ENCODE peak calls at places on chromosomes 4 and X, in eight cellular contexts. K is GM12891; A is mammary epithelial cell; F is RCC 7860; B is GM10248; L is endothelial cell; P is CD8-positive, alpha-beta T cell; H is fibroblast of lung. Z is an unnamed sample.

GRCh38 chrX:24702362-24703184 is 8.9 kb downstream of the POLA1 start:
- DNase-seq in K (no peak), A (no peak), F (no peak), B (peak; percentile 44), L (no peak), P (no peak), H (no peak), Z (no peak)

GRCh38 chr4:104394409-104394813 is 100.3 kb downstream of the CXXC4 start:
- DNase-seq in K (no peak), A (no peak), F (no peak), B (no peak), L (no peak), P (no peak), H (no peak), Z (peak; percentile 61)

GRCh38 chrX:16708016-16708415 is 4.5 kb downstream of the CTPS2 start:
- DNase-seq in K (no peak), A (no peak), F (no peak), B (no peak), L (no peak), P (no peak), H (no peak), Z (no peak)

GRCh38 chr4:124334119-124334518 is 378.4 kb downstream of the ANKRD50 start:
- DNase-seq in K (no peak), A (peak; percentile 81), F (peak; percentile 44), B (no peak), L (peak; percentile 44), P (no peak), H (peak; percentile 94), Z (peak; percentile 37)

GRCh38 chr4:170339522-170339921 is 249.8 kb upstream of the AADAT start:
- DNase-seq in K (no peak), A (peak; percentile 34), F (peak; percentile 35), B (no peak), L (no peak), P (no peak), H (no peak), Z (no peak)

GRCh38 chrX:129188223-129188622 is 335.1 kb downstream of the SMARCA1 start:
- DNase-seq in K (no peak), A (no peak), F (no peak), B (no peak), L (no peak), P (no peak), H (no peak), Z (no peak)

GRCh38 chrX:13855689-13856425 is 39.0 kb upstream of the GPM6B start:
- DNase-seq in K (no peak), A (peak; percentile 38), F (no peak), B (no peak), L (no peak), P (no peak), H (peak; percentile 10), Z (no peak)

GRCh38 chr4:101064541-101065180 is 282.7 kb downstream of the PPP3CA start:
- DNase-seq in K (no peak), A (no peak), F (no peak), B (no peak), L (no peak), P (no peak), H (no peak), Z (no peak)

GRCh38 chr4:5378002-5378401 is 326.7 kb downstream of the STK32B start:
- DNase-seq in K (no peak), A (no peak), F (no peak), B (no peak), L (no peak), P (no peak), H (no peak), Z (no peak)

GRCh38 chr4:89684536-89684935 is 152.4 kb downstream of the SNCA start:
- DNase-seq in K (no peak), A (no peak), F (no peak), B (no peak), L (no peak), P (no peak), H (no peak), Z (no peak)

GRCh38 chr4:146932111-146932510 is 13.6 kb downstream of the TTC29 start:
- DNase-seq in K (no peak), A (no peak), F (no peak), B (no peak), L (no peak), P (no peak), H (no peak), Z (no peak)

GRCh38 chrX:46408553-46409407 is 136.4 kb downstream of the ZNF674 start:
- DNase-seq in K (peak; percentile 9), A (peak; percentile 39), F (peak; percentile 25), B (peak; percentile 49), L (peak; percentile 65), P (peak; percentile 56), H (peak; percentile 80), Z (peak; percentile 48)

GRCh38 chrX:34859191-34859590 is 83.4 kb upstream of the FAM47B start:
- DNase-seq in K (no peak), A (no peak), F (no peak), B (no peak), L (no peak), P (no peak), H (no peak), Z (no peak)

GRCh38 chr4:75729836-75730235 is 5.5 kb downstream of the USO1 start:
- DNase-seq in K (no peak), A (no peak), F (no peak), B (no peak), L (no peak), P (no peak), H (no peak), Z (no peak)

GRCh38 chr4:151184523-151185458 is 85.4 kb downstream of the RPS3A start:
- DNase-seq in K (no peak), A (peak; percentile 21), F (no peak), B (no peak), L (no peak), P (no peak), H (peak; percentile 90), Z (no peak)

GRCh38 chr4:188408244-188409067 is 269.2 kb downstream of the TRIML1 start:
- DNase-seq in K (no peak), A (peak; percentile 56), F (no peak), B (no peak), L (no peak), P (no peak), H (peak; percentile 4), Z (no peak)

GRCh38 chr4:1152284-1152683 is 20.1 kb downstream of the SPON2 start:
- DNase-seq in K (no peak), A (no peak), F (no peak), B (no peak), L (no peak), P (no peak), H (no peak), Z (no peak)

GRCh38 chr4:48905363-48906015 is 1.1 kb downstream of the OCIAD2 start:
- DNase-seq in K (no peak), A (peak; percentile 63), F (peak; percentile 68), B (no peak), L (no peak), P (no peak), H (peak; percentile 43), Z (no peak)

GRCh38 chr4:54368861-54369260 is 139.8 kb downstream of the PDGFRA start:
- DNase-seq in K (no peak), A (no peak), F (no peak), B (no peak), L (no peak), P (no peak), H (peak; percentile 24), Z (no peak)

GRCh38 chrX:109714340-109714958 is 18.6 kb downstream of the ACSL4 start:
- DNase-seq in K (no peak), A (peak; percentile 75), F (peak; percentile 65), B (no peak), L (no peak), P (no peak), H (peak; percentile 86), Z (no peak)

GRCh38 chr4:158819942-158820786 is 51.3 kb downstream of the FNIP2 start:
- DNase-seq in K (no peak), A (no peak), F (no peak), B (no peak), L (no peak), P (no peak), H (peak; percentile 19), Z (no peak)

GRCh38 chrX:132671229-132671641 is 182.4 kb upstream of the MBNL3 start:
- DNase-seq in K (no peak), A (no peak), F (no peak), B (no peak), L (no peak), P (no peak), H (no peak), Z (no peak)

GRCh38 chr4:145808021-145808650 is 128.2 kb downstream of the C4orf51 start:
- DNase-seq in K (peak; percentile 11), A (peak; percentile 99), F (peak; percentile 94), B (peak; percentile 57), L (peak; percentile 7), P (no peak), H (peak; percentile 90), Z (no peak)

GRCh38 chr4:69874507-69874906 is 14.6 kb upstream of the SULT1E1 start:
- DNase-seq in K (no peak), A (peak; percentile 54), F (no peak), B (no peak), L (no peak), P (no peak), H (no peak), Z (no peak)

GRCh38 chr4:172826346-172826745 is 342.3 kb upstream of the GALNT7 start:
- DNase-seq in K (no peak), A (no peak), F (no peak), B (no peak), L (no peak), P (no peak), H (no peak), Z (no peak)

GRCh38 chrX:11540532-11541377 is 125.0 kb downstream of the ARHGAP6 start:
- DNase-seq in K (no peak), A (no peak), F (no peak), B (peak; percentile 10), L (no peak), P (no peak), H (peak; percentile 65), Z (no peak)

GRCh38 chrX:119646515-119646914 is 40.3 kb upstream of the NKRF start:
- DNase-seq in K (no peak), A (no peak), F (no peak), B (no peak), L (no peak), P (no peak), H (no peak), Z (no peak)